ENCODE peak calls at places on chromosomes 11 and 22, in nine cellular contexts. One of them, this sample, is unnamed. For H3K4me1, the result is how much of the 10 kb centered on the place peaks cover.

GRCh38 chr11:122634507-122634906 is 21.0 kb upstream of the UBASH3B start:
- DNase-seq in ovary: no peak
- DNase-seq in GM23248: peak
- DNase-seq in neural progenitor cell: peak
- DNase-seq in mammary epithelial cell: no peak
- DNase-seq in aorta: no peak
- DNase-seq in cardiac muscle cell: no peak
- DNase-seq in CD8-positive, alpha-beta memory T cell: no peak
- DNase-seq in prostate gland: no peak
- DNase-seq in this sample: no peak

GRCh38 chr11:19336331-19336730 is 95.6 kb upstream of the E2F8 start:
- DNase-seq in ovary: no peak
- DNase-seq in neural progenitor cell: no peak
- DNase-seq in aorta: no peak
- DNase-seq in CD8-positive, alpha-beta memory T cell: no peak
- DNase-seq in GM23248: no peak
- DNase-seq in prostate gland: no peak
- DNase-seq in mammary epithelial cell: no peak
- DNase-seq in cardiac muscle cell: no peak
- DNase-seq in this sample: no peak

GRCh38 chr11:58192229-58192628 is 3.4 kb downstream of the OR9Q2 start:
- DNase-seq in mammary epithelial cell: no peak
- DNase-seq in aorta: no peak
- DNase-seq in neural progenitor cell: no peak
- DNase-seq in prostate gland: no peak
- DNase-seq in GM23248: no peak
- DNase-seq in ovary: no peak
- DNase-seq in cardiac muscle cell: no peak
- DNase-seq in CD8-positive, alpha-beta memory T cell: no peak
- DNase-seq in this sample: no peak

GRCh38 chr11:57200937-57201336 is 19.2 kb downstream of the LRRC55 start:
- DNase-seq in CD8-positive, alpha-beta memory T cell: no peak
- DNase-seq in ovary: no peak
- DNase-seq in neural progenitor cell: no peak
- DNase-seq in GM23248: no peak
- DNase-seq in aorta: no peak
- DNase-seq in prostate gland: no peak
- DNase-seq in cardiac muscle cell: no peak
- DNase-seq in mammary epithelial cell: no peak
- DNase-seq in this sample: no peak

GRCh38 chr22:49439373-49439772 is 388.3 kb downstream of the BRD1 start:
- DNase-seq in neural progenitor cell: no peak
- DNase-seq in GM23248: no peak
- DNase-seq in cardiac muscle cell: no peak
- DNase-seq in ovary: no peak
- DNase-seq in prostate gland: no peak
- DNase-seq in aorta: no peak
- DNase-seq in mammary epithelial cell: no peak
- DNase-seq in CD8-positive, alpha-beta memory T cell: no peak
- DNase-seq in this sample: no peak

GRCh38 chr22:27220349-27220748 is 563.0 kb downstream of the MIAT start:
- DNase-seq in ovary: no peak
- DNase-seq in mammary epithelial cell: peak
- DNase-seq in prostate gland: no peak
- DNase-seq in aorta: no peak
- DNase-seq in GM23248: peak
- DNase-seq in CD8-positive, alpha-beta memory T cell: no peak
- DNase-seq in neural progenitor cell: no peak
- DNase-seq in cardiac muscle cell: peak
- DNase-seq in this sample: no peak

GRCh38 chr11:2886191-2886894 is 768 bp upstream of the CDKN1C start:
- DNase-seq in ovary: peak
- DNase-seq in cardiac muscle cell: peak
- DNase-seq in GM23248: peak
- DNase-seq in prostate gland: no peak
- DNase-seq in neural progenitor cell: peak
- DNase-seq in mammary epithelial cell: no peak
- DNase-seq in CD8-positive, alpha-beta memory T cell: no peak
- DNase-seq in aorta: peak
- DNase-seq in this sample: no peak

GRCh38 chr11:80995523-80995922 is 1554.7 kb upstream of the TENM4 start:
- DNase-seq in cardiac muscle cell: no peak
- DNase-seq in neural progenitor cell: no peak
- DNase-seq in aorta: no peak
- DNase-seq in ovary: no peak
- DNase-seq in prostate gland: no peak
- DNase-seq in GM23248: no peak
- DNase-seq in CD8-positive, alpha-beta memory T cell: no peak
- DNase-seq in mammary epithelial cell: no peak
- DNase-seq in this sample: no peak

GRCh38 chr11:72225411-72225951 is 914 bp downstream of the INPPL1 start:
- DNase-seq in aorta: no peak
- DNase-seq in cardiac muscle cell: peak
- DNase-seq in GM23248: peak
- DNase-seq in CD8-positive, alpha-beta memory T cell: no peak
- DNase-seq in mammary epithelial cell: peak
- DNase-seq in neural progenitor cell: peak
- DNase-seq in ovary: peak
- DNase-seq in prostate gland: no peak
- DNase-seq in this sample: no peak

GRCh38 chr11:83819936-83820549 is 533.9 kb upstream of the CCDC90B start:
- DNase-seq in GM23248: peak
- DNase-seq in mammary epithelial cell: peak
- DNase-seq in prostate gland: peak
- DNase-seq in cardiac muscle cell: peak
- DNase-seq in CD8-positive, alpha-beta memory T cell: no peak
- DNase-seq in neural progenitor cell: peak
- DNase-seq in ovary: no peak
- DNase-seq in aorta: no peak
- DNase-seq in this sample: no peak

GRCh38 chr22:43377486-43377995 is 34.3 kb upstream of the MPPED1 start:
- DNase-seq in aorta: no peak
- DNase-seq in neural progenitor cell: no peak
- DNase-seq in GM23248: peak
- DNase-seq in mammary epithelial cell: no peak
- DNase-seq in ovary: peak
- DNase-seq in prostate gland: no peak
- DNase-seq in cardiac muscle cell: peak
- DNase-seq in CD8-positive, alpha-beta memory T cell: no peak
- DNase-seq in this sample: no peak

GRCh38 chr22:44192811-44193536 is 12.2 kb downstream of the PARVG start:
- DNase-seq in CD8-positive, alpha-beta memory T cell: no peak
- DNase-seq in ovary: peak
- DNase-seq in aorta: no peak
- DNase-seq in prostate gland: no peak
- DNase-seq in neural progenitor cell: no peak
- DNase-seq in cardiac muscle cell: no peak
- DNase-seq in GM23248: no peak
- DNase-seq in mammary epithelial cell: no peak
- DNase-seq in this sample: no peak

GRCh38 chr11:10803676-10804075 is 5.0 kb downstream of the EIF4G2 start:
- DNase-seq in CD8-positive, alpha-beta memory T cell: no peak
- DNase-seq in neural progenitor cell: no peak
- DNase-seq in aorta: no peak
- DNase-seq in mammary epithelial cell: no peak
- DNase-seq in GM23248: peak
- DNase-seq in ovary: no peak
- DNase-seq in prostate gland: no peak
- DNase-seq in cardiac muscle cell: no peak
- DNase-seq in this sample: no peak
- H3K4me1 ChIP-seq in CD8-positive, alpha-beta memory T cell: half or more
- H3K4me1 ChIP-seq in neural progenitor cell: under half
- H3K4me1 ChIP-seq in aorta: under half
- H3K4me1 ChIP-seq in mammary epithelial cell: under half
- H3K4me1 ChIP-seq in GM23248: under half
- H3K4me1 ChIP-seq in ovary: under half
- H3K4me1 ChIP-seq in prostate gland: under half
- H3K4me1 ChIP-seq in cardiac muscle cell: under half
- H3K4me1 ChIP-seq in this sample: half or more

GRCh38 chr22:35314161-35314942 is 14.7 kb downstream of the TOM1 start:
- DNase-seq in mammary epithelial cell: no peak
- DNase-seq in GM23248: no peak
- DNase-seq in neural progenitor cell: no peak
- DNase-seq in cardiac muscle cell: no peak
- DNase-seq in ovary: peak
- DNase-seq in prostate gland: no peak
- DNase-seq in CD8-positive, alpha-beta memory T cell: no peak
- DNase-seq in aorta: peak
- DNase-seq in this sample: no peak

GRCh38 chr22:35312198-35313059 is 12.7 kb downstream of the TOM1 start:
- DNase-seq in aorta: no peak
- DNase-seq in mammary epithelial cell: peak
- DNase-seq in prostate gland: no peak
- DNase-seq in cardiac muscle cell: no peak
- DNase-seq in GM23248: peak
- DNase-seq in ovary: peak
- DNase-seq in neural progenitor cell: no peak
- DNase-seq in CD8-positive, alpha-beta memory T cell: no peak
- DNase-seq in this sample: no peak

GRCh38 chr22:35315141-35315854 is 15.6 kb downstream of the TOM1 start:
- DNase-seq in prostate gland: peak
- DNase-seq in cardiac muscle cell: no peak
- DNase-seq in aorta: peak
- DNase-seq in mammary epithelial cell: no peak
- DNase-seq in ovary: peak
- DNase-seq in CD8-positive, alpha-beta memory T cell: no peak
- DNase-seq in neural progenitor cell: no peak
- DNase-seq in GM23248: no peak
- DNase-seq in this sample: no peak

GRCh38 chr22:35311551-35311999 is 11.9 kb downstream of the TOM1 start:
- DNase-seq in prostate gland: no peak
- DNase-seq in cardiac muscle cell: no peak
- DNase-seq in ovary: no peak
- DNase-seq in GM23248: no peak
- DNase-seq in mammary epithelial cell: no peak
- DNase-seq in CD8-positive, alpha-beta memory T cell: no peak
- DNase-seq in neural progenitor cell: no peak
- DNase-seq in aorta: no peak
- DNase-seq in this sample: no peak

DNA sequence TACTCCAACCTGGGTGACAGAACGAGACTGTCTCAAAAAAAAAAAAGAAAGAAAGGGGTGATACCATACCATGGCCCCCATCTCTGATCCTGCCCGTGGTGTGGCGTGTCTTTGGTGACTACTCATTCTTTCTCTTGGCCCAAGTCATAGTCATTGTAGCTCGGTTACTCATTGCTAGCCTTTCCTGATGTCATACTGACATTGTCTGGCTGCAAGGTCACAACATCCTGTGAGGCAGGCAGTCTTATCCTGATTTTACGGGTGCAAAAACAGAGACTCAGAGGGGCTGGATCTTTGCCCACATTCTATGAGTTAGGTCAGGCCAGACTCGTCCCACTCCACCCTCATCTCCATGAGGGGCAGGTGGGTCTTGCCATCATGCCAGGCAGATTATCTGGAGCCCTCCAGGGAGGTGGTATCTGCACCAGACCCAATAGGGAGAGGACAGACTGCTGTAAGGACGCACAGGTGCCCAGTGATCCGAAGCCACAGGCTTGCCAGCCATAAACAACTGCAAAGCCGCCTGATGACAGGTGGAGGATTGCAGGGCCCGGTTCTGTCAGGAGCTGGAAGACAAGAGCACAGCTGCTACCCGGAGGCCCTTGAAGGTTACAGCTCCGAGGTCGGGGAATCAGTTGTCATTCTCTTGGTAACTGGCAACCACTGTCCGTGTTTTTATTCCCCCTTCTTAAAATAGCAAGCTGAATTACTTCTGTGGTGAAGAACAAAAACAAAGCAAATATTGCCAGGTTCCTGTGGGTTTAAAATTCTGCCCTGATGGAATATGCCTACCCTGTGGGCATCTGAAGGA is 13.8 kb downstream of the TOM1 start:
- DNase-seq in GM23248: peak
- DNase-seq in mammary epithelial cell: peak
- DNase-seq in aorta: peak
- DNase-seq in ovary: peak
- DNase-seq in CD8-positive, alpha-beta memory T cell: no peak
- DNase-seq in cardiac muscle cell: peak
- DNase-seq in prostate gland: no peak
- DNase-seq in neural progenitor cell: no peak
- DNase-seq in this sample: no peak
- H3K4me1 ChIP-seq in GM23248: under half
- H3K4me1 ChIP-seq in mammary epithelial cell: under half
- H3K4me1 ChIP-seq in aorta: under half
- H3K4me1 ChIP-seq in ovary: under half
- H3K4me1 ChIP-seq in CD8-positive, alpha-beta memory T cell: under half
- H3K4me1 ChIP-seq in cardiac muscle cell: under half
- H3K4me1 ChIP-seq in prostate gland: under half
- H3K4me1 ChIP-seq in neural progenitor cell: under half
- H3K4me1 ChIP-seq in this sample: under half

DNA sequence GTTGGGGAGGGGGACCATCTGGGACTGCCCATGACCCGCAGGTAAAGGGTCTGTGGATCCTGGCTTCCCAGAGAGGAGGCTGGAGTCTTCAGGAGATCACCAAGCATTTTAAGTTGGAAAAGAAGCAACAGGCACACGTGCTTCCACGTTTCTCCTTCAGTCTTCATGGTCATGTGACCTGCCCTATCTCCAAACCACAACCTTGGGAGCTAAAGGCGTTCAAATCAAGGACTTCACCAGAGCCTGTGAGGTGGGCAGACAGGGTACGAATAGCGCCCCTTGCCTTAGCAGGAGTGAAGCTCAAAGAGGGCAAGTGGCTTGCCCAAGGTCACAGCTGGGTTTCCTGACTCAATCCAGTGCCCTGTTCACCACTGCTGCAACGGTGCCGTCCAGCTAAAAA is 6.7 kb downstream of the TMEM184B start:
- DNase-seq in aorta: no peak
- DNase-seq in ovary: no peak
- DNase-seq in GM23248: no peak
- DNase-seq in neural progenitor cell: no peak
- DNase-seq in prostate gland: no peak
- DNase-seq in cardiac muscle cell: peak
- DNase-seq in CD8-positive, alpha-beta memory T cell: no peak
- DNase-seq in mammary epithelial cell: no peak
- DNase-seq in this sample: no peak
- H3K4me1 ChIP-seq in aorta: under half
- H3K4me1 ChIP-seq in ovary: under half
- H3K4me1 ChIP-seq in GM23248: under half
- H3K4me1 ChIP-seq in neural progenitor cell: under half
- H3K4me1 ChIP-seq in prostate gland: under half
- H3K4me1 ChIP-seq in cardiac muscle cell: under half
- H3K4me1 ChIP-seq in CD8-positive, alpha-beta memory T cell: under half
- H3K4me1 ChIP-seq in mammary epithelial cell: under half
- H3K4me1 ChIP-seq in this sample: under half

DNA sequence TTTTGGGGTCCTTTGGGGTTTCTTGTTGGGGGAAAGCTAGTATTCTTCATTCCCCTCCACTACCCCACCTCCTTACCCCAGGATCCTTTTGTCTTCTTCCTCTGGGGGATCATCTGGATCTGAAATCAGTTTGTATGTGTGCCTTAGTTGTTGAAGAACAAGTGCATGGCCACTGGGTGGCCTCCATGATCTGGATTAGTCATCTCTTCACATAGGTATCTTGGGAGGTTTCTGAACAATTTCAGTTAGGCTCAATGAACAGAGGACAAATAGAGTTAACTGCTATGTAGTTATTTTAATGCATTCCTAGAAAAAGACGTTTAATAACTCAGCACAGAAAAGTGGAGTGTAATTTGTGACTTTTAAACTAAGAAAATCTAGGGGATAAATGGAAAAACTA is 7.1 kb upstream of the VWA5A start:
- DNase-seq in prostate gland: no peak
- DNase-seq in mammary epithelial cell: peak
- DNase-seq in cardiac muscle cell: peak
- DNase-seq in GM23248: peak
- DNase-seq in aorta: peak
- DNase-seq in CD8-positive, alpha-beta memory T cell: no peak
- DNase-seq in ovary: no peak
- DNase-seq in neural progenitor cell: peak
- DNase-seq in this sample: no peak
- H3K4me1 ChIP-seq in prostate gland: under half
- H3K4me1 ChIP-seq in mammary epithelial cell: under half
- H3K4me1 ChIP-seq in cardiac muscle cell: under half
- H3K4me1 ChIP-seq in GM23248: under half
- H3K4me1 ChIP-seq in aorta: under half
- H3K4me1 ChIP-seq in CD8-positive, alpha-beta memory T cell: under half
- H3K4me1 ChIP-seq in ovary: under half
- H3K4me1 ChIP-seq in neural progenitor cell: under half
- H3K4me1 ChIP-seq in this sample: under half